ENCODE peak calls at places on chromosomes 12 and 14, in four cellular contexts. A, U, H and L are unnamed samples. For H3K4me1, the result is how much of the 10 kb centered on the place peaks cover.

GRCh38 chr12:52949413-52950331 is 754 bp downstream of the KRT18 start:
- DNase-seq in A (peak), H (no peak), U (peak), L (no peak)

GRCh38 chr14:88352299-88353097 is 29.4 kb upstream of the KCNK10 start:
- DNase-seq in H (no peak), U (no peak), A (no peak), L (no peak)

GRCh38 chr14:105251920-105252319 is 3.6 kb downstream of the BTBD6 start:
- DNase-seq in A (no peak), H (no peak), U (no peak), L (no peak)

GRCh38 chr14:21868442-21869046 is 194.9 kb upstream of the OR4E1 start:
- DNase-seq in A (peak), H (no peak), U (peak), L (peak)

GRCh38 chr12:110246690-110247339 is 34.2 kb upstream of the ATP2A2 start:
- DNase-seq in A (no peak), H (no peak), U (no peak), L (no peak)

GRCh38 chr14:53151523-53151866 is 1.6 kb downstream of the DDHD1 start:
- DNase-seq in U (no peak), H (no peak), A (no peak), L (no peak)

GRCh38 chr14:45798659-45799058 is 545.7 kb upstream of the MIS18BP1 start:
- DNase-seq in U (no peak), A (no peak), H (no peak), L (no peak)

GRCh38 chr12:82524636-82525035 is 162.1 kb upstream of the TMTC2 start:
- DNase-seq in A (no peak), H (no peak), U (no peak), L (no peak)

GRCh38 chr14:72443991-72444431 is 449.9 kb downstream of the DPF3 start:
- DNase-seq in A (no peak), U (no peak), H (no peak), L (peak)

GRCh38 chr14:89813485-89814080 is 140.9 kb downstream of the EFCAB11 start:
- DNase-seq in H (no peak), U (peak), A (no peak), L (no peak)
- H3K4me3 ChIP-seq in H (no peak), U (no peak), A (no peak), L (no peak)

DNA sequence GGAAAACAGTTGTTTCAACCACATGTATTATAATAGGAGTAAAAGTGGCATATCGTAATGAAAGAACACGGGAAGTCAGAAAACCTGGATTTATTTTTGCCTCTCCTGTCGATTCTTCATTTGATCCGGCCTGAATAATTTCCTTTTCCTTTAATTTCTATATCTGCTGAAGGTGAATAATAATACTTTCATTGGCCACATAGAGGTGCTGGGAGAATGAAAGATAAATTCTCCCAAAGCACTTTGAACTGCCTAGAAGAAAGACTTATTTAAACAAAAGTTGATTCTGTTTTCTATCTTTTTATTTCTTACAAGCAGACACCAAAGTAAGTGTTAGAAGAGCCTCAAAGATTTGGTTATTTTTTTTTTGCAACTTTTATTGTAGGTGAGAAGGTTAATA is 339.1 kb downstream of the RAD51B start:
- DNase-seq in A (no peak), H (no peak), U (no peak), L (no peak)
- TF ChIP-seq CTCF in A (no peak), H (peak), U (no peak), L (no peak)

GRCh38 chr12:64653123-64653522 is 42.8 kb downstream of the RASSF3 start:
- DNase-seq in A (no peak), H (no peak), U (no peak), L (no peak)
- H3K4me1 ChIP-seq in A (half or more), H (under half), U (under half), L (half or more)

DNA sequence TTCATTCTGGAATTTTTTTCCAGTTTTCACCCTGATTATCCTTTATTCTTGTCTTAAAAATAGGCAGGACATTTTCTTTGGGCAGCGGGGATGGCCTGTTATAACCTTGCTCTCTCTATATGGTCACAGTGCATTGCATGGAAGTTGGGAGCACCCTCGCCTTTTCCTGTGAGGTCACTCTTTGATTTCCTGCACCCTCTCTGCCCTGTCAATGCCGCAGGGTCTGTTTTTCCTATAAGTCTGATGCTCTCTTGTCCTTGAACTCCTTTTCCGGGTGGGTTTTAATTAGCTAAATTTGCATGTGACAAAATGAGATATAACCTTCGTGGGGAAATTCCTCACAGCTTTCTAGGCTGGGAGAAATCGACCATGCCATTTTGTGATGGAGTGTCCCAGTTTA is 194.3 kb downstream of the CACNA1C start:
- DNase-seq in U (no peak), H (no peak), A (no peak), L (no peak)
- H3K4me3 ChIP-seq in U (no peak), H (no peak), A (no peak), L (no peak)